ENCODE peak calls at places on chromosomes 4 and X, in eight cellular contexts. One of them, this sample, is unnamed.

GRCh38 chr4:98092833-98093439 is 50.3 kb downstream of the STPG2 start:
- DNase-seq in neural progenitor cell: peak; percentile 35
- DNase-seq in activated CD8-positive, alpha-beta memory T cell treated with anti-CD3 and anti-CD28 coated beads, Interleukin-2, amount 50 U/mL, for 48 hours: no peak
- DNase-seq in tibial artery: no peak
- DNase-seq in HCEC 1CT: no peak
- DNase-seq in iPS-NIHi11: no peak
- DNase-seq in dorsolateral prefrontal cortex: no peak
- DNase-seq in RPMI7951: peak; percentile 11
- DNase-seq in this sample: no peak

GRCh38 chr4:1872918-1873269 is 1.7 kb downstream of the NSD2 start:
- DNase-seq in neural progenitor cell: no peak
- DNase-seq in activated CD8-positive, alpha-beta memory T cell treated with anti-CD3 and anti-CD28 coated beads, Interleukin-2, amount 50 U/mL, for 48 hours: no peak
- DNase-seq in tibial artery: no peak
- DNase-seq in HCEC 1CT: peak; percentile 65
- DNase-seq in iPS-NIHi11: no peak
- DNase-seq in dorsolateral prefrontal cortex: no peak
- DNase-seq in RPMI7951: peak; percentile 68
- DNase-seq in this sample: no peak

GRCh38 chr4:166386491-166387367 is 513.7 kb downstream of the TLL1 start:
- DNase-seq in neural progenitor cell: no peak
- DNase-seq in activated CD8-positive, alpha-beta memory T cell treated with anti-CD3 and anti-CD28 coated beads, Interleukin-2, amount 50 U/mL, for 48 hours: no peak
- DNase-seq in tibial artery: no peak
- DNase-seq in HCEC 1CT: no peak
- DNase-seq in iPS-NIHi11: no peak
- DNase-seq in dorsolateral prefrontal cortex: no peak
- DNase-seq in RPMI7951: peak; percentile 45
- DNase-seq in this sample: no peak

GRCh38 chrX:78104447-78105176 is 564 bp downstream of the PGK1 start:
- DNase-seq in neural progenitor cell: peak; percentile 32
- DNase-seq in activated CD8-positive, alpha-beta memory T cell treated with anti-CD3 and anti-CD28 coated beads, Interleukin-2, amount 50 U/mL, for 48 hours: peak; percentile 55
- DNase-seq in tibial artery: peak; percentile 57
- DNase-seq in HCEC 1CT: peak; percentile 31
- DNase-seq in iPS-NIHi11: peak; percentile 22
- DNase-seq in dorsolateral prefrontal cortex: no peak
- DNase-seq in RPMI7951: peak; percentile 68
- DNase-seq in this sample: peak; percentile 75

GRCh38 chr4:184453402-184454160 is 20.8 kb downstream of the IRF2 start:
- DNase-seq in neural progenitor cell: peak; percentile 29
- DNase-seq in activated CD8-positive, alpha-beta memory T cell treated with anti-CD3 and anti-CD28 coated beads, Interleukin-2, amount 50 U/mL, for 48 hours: no peak
- DNase-seq in tibial artery: no peak
- DNase-seq in HCEC 1CT: peak; percentile 75
- DNase-seq in iPS-NIHi11: peak; percentile 63
- DNase-seq in dorsolateral prefrontal cortex: no peak
- DNase-seq in RPMI7951: no peak
- DNase-seq in this sample: no peak

GRCh38 chr4:183540498-183540953 is 35.7 kb downstream of the ING2 start:
- DNase-seq in neural progenitor cell: no peak
- DNase-seq in activated CD8-positive, alpha-beta memory T cell treated with anti-CD3 and anti-CD28 coated beads, Interleukin-2, amount 50 U/mL, for 48 hours: no peak
- DNase-seq in tibial artery: no peak
- DNase-seq in HCEC 1CT: no peak
- DNase-seq in iPS-NIHi11: peak; percentile 49
- DNase-seq in dorsolateral prefrontal cortex: no peak
- DNase-seq in RPMI7951: no peak
- DNase-seq in this sample: no peak

GRCh38 chr4:123120473-123120872 is 198.1 kb upstream of the NUDT6 start:
- DNase-seq in neural progenitor cell: no peak
- DNase-seq in activated CD8-positive, alpha-beta memory T cell treated with anti-CD3 and anti-CD28 coated beads, Interleukin-2, amount 50 U/mL, for 48 hours: no peak
- DNase-seq in tibial artery: no peak
- DNase-seq in HCEC 1CT: peak; percentile 81
- DNase-seq in iPS-NIHi11: no peak
- DNase-seq in dorsolateral prefrontal cortex: no peak
- DNase-seq in RPMI7951: no peak
- DNase-seq in this sample: no peak

GRCh38 chr4:12924253-12924652 is 559.9 kb downstream of the RAB28 start:
- DNase-seq in neural progenitor cell: peak; percentile 1
- DNase-seq in activated CD8-positive, alpha-beta memory T cell treated with anti-CD3 and anti-CD28 coated beads, Interleukin-2, amount 50 U/mL, for 48 hours: no peak
- DNase-seq in tibial artery: no peak
- DNase-seq in HCEC 1CT: no peak
- DNase-seq in iPS-NIHi11: peak; percentile 8
- DNase-seq in dorsolateral prefrontal cortex: no peak
- DNase-seq in RPMI7951: no peak
- DNase-seq in this sample: no peak

GRCh38 chr4:156294577-156294976 is 340.9 kb upstream of the CTSO start:
- DNase-seq in neural progenitor cell: peak; percentile 42
- DNase-seq in activated CD8-positive, alpha-beta memory T cell treated with anti-CD3 and anti-CD28 coated beads, Interleukin-2, amount 50 U/mL, for 48 hours: no peak
- DNase-seq in tibial artery: no peak
- DNase-seq in HCEC 1CT: peak; percentile 75
- DNase-seq in iPS-NIHi11: peak; percentile 17
- DNase-seq in dorsolateral prefrontal cortex: no peak
- DNase-seq in RPMI7951: peak; percentile 90
- DNase-seq in this sample: no peak

GRCh38 chr4:100391913-100392312 is 125.9 kb downstream of the EMCN start:
- DNase-seq in neural progenitor cell: no peak
- DNase-seq in activated CD8-positive, alpha-beta memory T cell treated with anti-CD3 and anti-CD28 coated beads, Interleukin-2, amount 50 U/mL, for 48 hours: no peak
- DNase-seq in tibial artery: no peak
- DNase-seq in HCEC 1CT: peak; percentile 55
- DNase-seq in iPS-NIHi11: no peak
- DNase-seq in dorsolateral prefrontal cortex: no peak
- DNase-seq in RPMI7951: peak; percentile 41
- DNase-seq in this sample: no peak

GRCh38 chr4:76738081-76738931 is 159.6 kb downstream of the SOWAHB start:
- DNase-seq in neural progenitor cell: no peak
- DNase-seq in activated CD8-positive, alpha-beta memory T cell treated with anti-CD3 and anti-CD28 coated beads, Interleukin-2, amount 50 U/mL, for 48 hours: no peak
- DNase-seq in tibial artery: peak; percentile 45
- DNase-seq in HCEC 1CT: peak; percentile 94
- DNase-seq in iPS-NIHi11: no peak
- DNase-seq in dorsolateral prefrontal cortex: no peak
- DNase-seq in RPMI7951: peak; percentile 87
- DNase-seq in this sample: no peak

GRCh38 chr4:8599657-8600056 is 7.1 kb downstream of the CPZ start:
- DNase-seq in neural progenitor cell: no peak
- DNase-seq in activated CD8-positive, alpha-beta memory T cell treated with anti-CD3 and anti-CD28 coated beads, Interleukin-2, amount 50 U/mL, for 48 hours: no peak
- DNase-seq in tibial artery: no peak
- DNase-seq in HCEC 1CT: peak; percentile 17
- DNase-seq in iPS-NIHi11: no peak
- DNase-seq in dorsolateral prefrontal cortex: no peak
- DNase-seq in RPMI7951: peak; percentile 93
- DNase-seq in this sample: no peak

GRCh38 chr4:101439926-101440325 is 92.6 kb upstream of the PPP3CA start:
- DNase-seq in neural progenitor cell: no peak
- DNase-seq in activated CD8-positive, alpha-beta memory T cell treated with anti-CD3 and anti-CD28 coated beads, Interleukin-2, amount 50 U/mL, for 48 hours: no peak
- DNase-seq in tibial artery: no peak
- DNase-seq in HCEC 1CT: peak; percentile 4
- DNase-seq in iPS-NIHi11: no peak
- DNase-seq in dorsolateral prefrontal cortex: no peak
- DNase-seq in RPMI7951: no peak
- DNase-seq in this sample: no peak

GRCh38 chrX:117768861-117769604 is 347.6 kb downstream of the KLHL13 start:
- DNase-seq in neural progenitor cell: no peak
- DNase-seq in activated CD8-positive, alpha-beta memory T cell treated with anti-CD3 and anti-CD28 coated beads, Interleukin-2, amount 50 U/mL, for 48 hours: no peak
- DNase-seq in tibial artery: no peak
- DNase-seq in HCEC 1CT: no peak
- DNase-seq in iPS-NIHi11: no peak
- DNase-seq in dorsolateral prefrontal cortex: no peak
- DNase-seq in RPMI7951: no peak
- DNase-seq in this sample: no peak

GRCh38 chr4:138887741-138888140 is 127.8 kb upstream of the NOCT start:
- DNase-seq in neural progenitor cell: no peak
- DNase-seq in activated CD8-positive, alpha-beta memory T cell treated with anti-CD3 and anti-CD28 coated beads, Interleukin-2, amount 50 U/mL, for 48 hours: no peak
- DNase-seq in tibial artery: no peak
- DNase-seq in HCEC 1CT: no peak
- DNase-seq in iPS-NIHi11: no peak
- DNase-seq in dorsolateral prefrontal cortex: no peak
- DNase-seq in RPMI7951: no peak
- DNase-seq in this sample: no peak

GRCh38 chr4:186940476-186940875 is 216.8 kb upstream of the FAT1 start:
- DNase-seq in neural progenitor cell: no peak
- DNase-seq in activated CD8-positive, alpha-beta memory T cell treated with anti-CD3 and anti-CD28 coated beads, Interleukin-2, amount 50 U/mL, for 48 hours: no peak
- DNase-seq in tibial artery: no peak
- DNase-seq in HCEC 1CT: no peak
- DNase-seq in iPS-NIHi11: no peak
- DNase-seq in dorsolateral prefrontal cortex: no peak
- DNase-seq in RPMI7951: no peak
- DNase-seq in this sample: peak; percentile 72

GRCh38 chr4:25953740-25954139 is 39.7 kb downstream of the SMIM20 start:
- DNase-seq in neural progenitor cell: peak; percentile 69
- DNase-seq in activated CD8-positive, alpha-beta memory T cell treated with anti-CD3 and anti-CD28 coated beads, Interleukin-2, amount 50 U/mL, for 48 hours: no peak
- DNase-seq in tibial artery: no peak
- DNase-seq in HCEC 1CT: peak; percentile 15
- DNase-seq in iPS-NIHi11: no peak
- DNase-seq in dorsolateral prefrontal cortex: no peak
- DNase-seq in RPMI7951: no peak
- DNase-seq in this sample: no peak

This sample was measured in left lobe of liver.